ENCODE peak calls at places on chromosomes 4 and X, in six cellular contexts. One of them, this sample, is unnamed.

GRCh38 chr4:163404080-163404479 is 60.4 kb downstream of the NPY5R start:
- DNase-seq in astrocyte of the cerebellum: no peak
- DNase-seq in GM12892: no peak
- DNase-seq in cardiac muscle cell: no peak
- DNase-seq in IMR-90: no peak
- DNase-seq in stimulated activated CD4-positive, alpha-beta T cell treated with anti-CD3 and anti-CD28 coated beads, Interleukin-15, amount 100 ng/mL, for 1 hour: no peak
- DNase-seq in this sample: no peak

GRCh38 chr4:40264995-40265909 is 68.4 kb downstream of the RHOH start:
- DNase-seq in astrocyte of the cerebellum: peak
- DNase-seq in GM12892: no peak
- DNase-seq in cardiac muscle cell: no peak
- DNase-seq in IMR-90: no peak
- DNase-seq in stimulated activated CD4-positive, alpha-beta T cell treated with anti-CD3 and anti-CD28 coated beads, Interleukin-15, amount 100 ng/mL, for 1 hour: no peak
- DNase-seq in this sample: no peak

GRCh38 chr4:182916483-182917181 is 554 bp downstream of the DCTD start:
- DNase-seq in astrocyte of the cerebellum: no peak
- DNase-seq in GM12892: no peak
- DNase-seq in cardiac muscle cell: peak
- DNase-seq in IMR-90: peak
- DNase-seq in stimulated activated CD4-positive, alpha-beta T cell treated with anti-CD3 and anti-CD28 coated beads, Interleukin-15, amount 100 ng/mL, for 1 hour: no peak
- DNase-seq in this sample: peak

GRCh38 chrX:129875669-129876068 is 30.3 kb upstream of the UTP14A start:
- DNase-seq in astrocyte of the cerebellum: peak
- DNase-seq in GM12892: no peak
- DNase-seq in cardiac muscle cell: peak
- DNase-seq in IMR-90: peak
- DNase-seq in stimulated activated CD4-positive, alpha-beta T cell treated with anti-CD3 and anti-CD28 coated beads, Interleukin-15, amount 100 ng/mL, for 1 hour: no peak
- DNase-seq in this sample: peak

GRCh38 chr4:183686461-183686860 is 27.4 kb downstream of the TRAPPC11 start:
- DNase-seq in astrocyte of the cerebellum: no peak
- DNase-seq in GM12892: no peak
- DNase-seq in cardiac muscle cell: no peak
- DNase-seq in IMR-90: no peak
- DNase-seq in stimulated activated CD4-positive, alpha-beta T cell treated with anti-CD3 and anti-CD28 coated beads, Interleukin-15, amount 100 ng/mL, for 1 hour: no peak
- DNase-seq in this sample: no peak

GRCh38 chrX:110531873-110532272 is 173.2 kb downstream of the RTL9 start:
- DNase-seq in astrocyte of the cerebellum: no peak
- DNase-seq in GM12892: no peak
- DNase-seq in cardiac muscle cell: no peak
- DNase-seq in IMR-90: no peak
- DNase-seq in stimulated activated CD4-positive, alpha-beta T cell treated with anti-CD3 and anti-CD28 coated beads, Interleukin-15, amount 100 ng/mL, for 1 hour: no peak
- DNase-seq in this sample: no peak

GRCh38 chr4:85778809-85779124 is 303.8 kb downstream of the ARHGAP24 start:
- DNase-seq in astrocyte of the cerebellum: no peak
- DNase-seq in GM12892: no peak
- DNase-seq in cardiac muscle cell: peak
- DNase-seq in IMR-90: peak
- DNase-seq in stimulated activated CD4-positive, alpha-beta T cell treated with anti-CD3 and anti-CD28 coated beads, Interleukin-15, amount 100 ng/mL, for 1 hour: no peak
- DNase-seq in this sample: no peak

GRCh38 chrX:25555521-25555920 is 539.8 kb upstream of the ARX start:
- DNase-seq in astrocyte of the cerebellum: no peak
- DNase-seq in GM12892: no peak
- DNase-seq in cardiac muscle cell: no peak
- DNase-seq in IMR-90: no peak
- DNase-seq in stimulated activated CD4-positive, alpha-beta T cell treated with anti-CD3 and anti-CD28 coated beads, Interleukin-15, amount 100 ng/mL, for 1 hour: no peak
- DNase-seq in this sample: no peak

GRCh38 chr4:101037938-101038413 is 309.4 kb downstream of the PPP3CA start:
- DNase-seq in astrocyte of the cerebellum: no peak
- DNase-seq in GM12892: no peak
- DNase-seq in cardiac muscle cell: no peak
- DNase-seq in IMR-90: peak
- DNase-seq in stimulated activated CD4-positive, alpha-beta T cell treated with anti-CD3 and anti-CD28 coated beads, Interleukin-15, amount 100 ng/mL, for 1 hour: no peak
- DNase-seq in this sample: no peak

GRCh38 chr4:36316544-36317082 is 35.2 kb downstream of the DTHD1 start:
- DNase-seq in astrocyte of the cerebellum: peak
- DNase-seq in GM12892: no peak
- DNase-seq in cardiac muscle cell: no peak
- DNase-seq in IMR-90: peak
- DNase-seq in stimulated activated CD4-positive, alpha-beta T cell treated with anti-CD3 and anti-CD28 coated beads, Interleukin-15, amount 100 ng/mL, for 1 hour: no peak
- DNase-seq in this sample: peak

GRCh38 chr4:56130609-56131150 is 181.9 kb downstream of the CEP135 start:
- DNase-seq in astrocyte of the cerebellum: no peak
- DNase-seq in GM12892: no peak
- DNase-seq in cardiac muscle cell: no peak
- DNase-seq in IMR-90: no peak
- DNase-seq in stimulated activated CD4-positive, alpha-beta T cell treated with anti-CD3 and anti-CD28 coated beads, Interleukin-15, amount 100 ng/mL, for 1 hour: no peak
- DNase-seq in this sample: no peak

GRCh38 chrX:97065973-97066372 is 182.3 kb downstream of the RPA4 start:
- DNase-seq in astrocyte of the cerebellum: no peak
- DNase-seq in GM12892: no peak
- DNase-seq in cardiac muscle cell: no peak
- DNase-seq in IMR-90: peak
- DNase-seq in stimulated activated CD4-positive, alpha-beta T cell treated with anti-CD3 and anti-CD28 coated beads, Interleukin-15, amount 100 ng/mL, for 1 hour: no peak
- DNase-seq in this sample: no peak

GRCh38 chrX:19627081-19627480 is 111.8 kb upstream of the MAP3K15 start:
- DNase-seq in astrocyte of the cerebellum: no peak
- DNase-seq in GM12892: no peak
- DNase-seq in cardiac muscle cell: no peak
- DNase-seq in IMR-90: no peak
- DNase-seq in stimulated activated CD4-positive, alpha-beta T cell treated with anti-CD3 and anti-CD28 coated beads, Interleukin-15, amount 100 ng/mL, for 1 hour: no peak
- DNase-seq in this sample: no peak

GRCh38 chr4:1043658-1044468 is 32.4 kb downstream of the FGFRL1 start:
- DNase-seq in astrocyte of the cerebellum: peak
- DNase-seq in GM12892: peak
- DNase-seq in cardiac muscle cell: peak
- DNase-seq in IMR-90: peak
- DNase-seq in stimulated activated CD4-positive, alpha-beta T cell treated with anti-CD3 and anti-CD28 coated beads, Interleukin-15, amount 100 ng/mL, for 1 hour: no peak
- DNase-seq in this sample: peak

GRCh38 chr4:40199999-40200880 is 3.4 kb downstream of the RHOH start:
- DNase-seq in astrocyte of the cerebellum: peak
- DNase-seq in GM12892: no peak
- DNase-seq in cardiac muscle cell: no peak
- DNase-seq in IMR-90: peak
- DNase-seq in stimulated activated CD4-positive, alpha-beta T cell treated with anti-CD3 and anti-CD28 coated beads, Interleukin-15, amount 100 ng/mL, for 1 hour: no peak
- DNase-seq in this sample: no peak

GRCh38 chr4:113248320-113248719 is 198.9 kb downstream of the ANK2 start:
- DNase-seq in astrocyte of the cerebellum: no peak
- DNase-seq in GM12892: no peak
- DNase-seq in cardiac muscle cell: no peak
- DNase-seq in IMR-90: no peak
- DNase-seq in stimulated activated CD4-positive, alpha-beta T cell treated with anti-CD3 and anti-CD28 coated beads, Interleukin-15, amount 100 ng/mL, for 1 hour: no peak
- DNase-seq in this sample: no peak

GRCh38 chrX:154352012-154352401 is 22.4 kb downstream of the FLNA start:
- DNase-seq in astrocyte of the cerebellum: no peak
- DNase-seq in GM12892: no peak
- DNase-seq in cardiac muscle cell: peak
- DNase-seq in IMR-90: no peak
- DNase-seq in stimulated activated CD4-positive, alpha-beta T cell treated with anti-CD3 and anti-CD28 coated beads, Interleukin-15, amount 100 ng/mL, for 1 hour: no peak
- DNase-seq in this sample: no peak

GRCh38 chrX:71222929-71223328 is at the start of gene GJB1:
- DNase-seq in astrocyte of the cerebellum: no peak
- DNase-seq in GM12892: no peak
- DNase-seq in cardiac muscle cell: no peak
- DNase-seq in IMR-90: no peak
- DNase-seq in stimulated activated CD4-positive, alpha-beta T cell treated with anti-CD3 and anti-CD28 coated beads, Interleukin-15, amount 100 ng/mL, for 1 hour: no peak
- DNase-seq in this sample: no peak

GRCh38 chr4:122045533-122045932 is 93.7 kb upstream of the TRPC3 start:
- DNase-seq in astrocyte of the cerebellum: peak
- DNase-seq in GM12892: no peak
- DNase-seq in cardiac muscle cell: peak
- DNase-seq in IMR-90: peak
- DNase-seq in stimulated activated CD4-positive, alpha-beta T cell treated with anti-CD3 and anti-CD28 coated beads, Interleukin-15, amount 100 ng/mL, for 1 hour: no peak
- DNase-seq in this sample: peak

GRCh38 chr4:67581913-67582312 is 23.4 kb downstream of the STAP1 start:
- DNase-seq in astrocyte of the cerebellum: no peak
- DNase-seq in GM12892: no peak
- DNase-seq in cardiac muscle cell: no peak
- DNase-seq in IMR-90: no peak
- DNase-seq in stimulated activated CD4-positive, alpha-beta T cell treated with anti-CD3 and anti-CD28 coated beads, Interleukin-15, amount 100 ng/mL, for 1 hour: no peak
- DNase-seq in this sample: no peak

GRCh38 chrX:38672646-38673045 is 111.3 kb downstream of the TSPAN7 start:
- DNase-seq in astrocyte of the cerebellum: no peak
- DNase-seq in GM12892: no peak
- DNase-seq in cardiac muscle cell: no peak
- DNase-seq in IMR-90: no peak
- DNase-seq in stimulated activated CD4-positive, alpha-beta T cell treated with anti-CD3 and anti-CD28 coated beads, Interleukin-15, amount 100 ng/mL, for 1 hour: no peak
- DNase-seq in this sample: no peak

GRCh38 chr4:87838207-87838606 is 5.4 kb downstream of the MEPE start:
- DNase-seq in astrocyte of the cerebellum: no peak
- DNase-seq in GM12892: no peak
- DNase-seq in cardiac muscle cell: no peak
- DNase-seq in IMR-90: no peak
- DNase-seq in stimulated activated CD4-positive, alpha-beta T cell treated with anti-CD3 and anti-CD28 coated beads, Interleukin-15, amount 100 ng/mL, for 1 hour: no peak
- DNase-seq in this sample: no peak

GRCh38 chrX:71140440-71140839 is 4.2 kb upstream of the NLGN3 start:
- DNase-seq in astrocyte of the cerebellum: no peak
- DNase-seq in GM12892: no peak
- DNase-seq in cardiac muscle cell: no peak
- DNase-seq in IMR-90: no peak
- DNase-seq in stimulated activated CD4-positive, alpha-beta T cell treated with anti-CD3 and anti-CD28 coated beads, Interleukin-15, amount 100 ng/mL, for 1 hour: no peak
- DNase-seq in this sample: no peak

GRCh38 chr4:84063618-84064017 is 435.5 kb downstream of the NKX6-1 start:
- DNase-seq in astrocyte of the cerebellum: no peak
- DNase-seq in GM12892: no peak
- DNase-seq in cardiac muscle cell: no peak
- DNase-seq in IMR-90: no peak
- DNase-seq in stimulated activated CD4-positive, alpha-beta T cell treated with anti-CD3 and anti-CD28 coated beads, Interleukin-15, amount 100 ng/mL, for 1 hour: no peak
- DNase-seq in this sample: no peak